ENCODE peak calls at places on chromosomes 3 and 15, in four cellular contexts. L, G, I and Y are unnamed samples.

GRCh38 chr3:179563298-179563934 is 690 bp downstream of the ACTL6A start:
- DNase-seq in I (peak), L (peak), G (no peak), Y (peak)

GRCh38 chr15:73712107-73712506 is 27.9 kb downstream of the CD276 start:
- DNase-seq in G (no peak), L (no peak), I (no peak), Y (no peak)

GRCh38 chr3:170707899-170708298 is 122.0 kb upstream of the SLC7A14 start:
- DNase-seq in G (no peak), I (no peak), L (no peak), Y (no peak)

GRCh38 chr3:78823434-78823833 is 944.4 kb downstream of the ROBO1 start:
- DNase-seq in G (no peak), I (no peak), L (no peak), Y (no peak)

GRCh38 chr15:87755226-87755625 is 501.3 kb downstream of the NTRK3 start:
- DNase-seq in I (no peak), L (no peak), G (no peak), Y (peak)

GRCh38 chr15:41501191-41501917 is 7.7 kb downstream of the ITPKA start:
- DNase-seq in L (no peak), G (no peak), I (no peak), Y (no peak)

GRCh38 chr3:160860346-160860745 is 104.3 kb downstream of the PPM1L start:
- DNase-seq in L (no peak), G (no peak), I (no peak), Y (no peak)

GRCh38 chr3:167750273-167750971 is 14.9 kb downstream of the SERPINI1 start:
- DNase-seq in I (no peak), G (no peak), L (no peak), Y (no peak)

GRCh38 chr3:102580760-102581159 is 145.9 kb downstream of the ZPLD1 start:
- DNase-seq in I (no peak), G (no peak), L (no peak), Y (no peak)

GRCh38 chr3:124512881-124513609 is 217.2 kb upstream of the UMPS start:
- DNase-seq in L (no peak), I (no peak), G (no peak), Y (no peak)

GRCh38 chr15:73318463-73319351 is 50.1 kb downstream of the HCN4 start:
- DNase-seq in L (no peak), I (peak), G (no peak), Y (no peak)

GRCh38 chr3:58281069-58281468 is 25.0 kb upstream of the RPP14 start:
- DNase-seq in L (no peak), G (no peak), I (no peak), Y (no peak)

GRCh38 chr3:124760601-124761000 is 30.3 kb downstream of the UMPS start:
- DNase-seq in I (no peak), L (peak), G (no peak), Y (peak)

GRCh38 chr3:25472747-25473146 is 44.7 kb downstream of the RARB start:
- DNase-seq in L (no peak), G (no peak), I (no peak), Y (no peak)

GRCh38 chr3:134795776-134796312 is 784 bp downstream of the EPHB1 start:
- DNase-seq in I (no peak), L (peak), G (no peak), Y (no peak)

GRCh38 chr15:92638709-92639365 is 16.7 kb downstream of the FAM174B start:
- DNase-seq in I (no peak), G (no peak), L (no peak), Y (no peak)

GRCh38 chr15:68428431-68428940 is 3.5 kb downstream of the ITGA11 start:
- DNase-seq in G (no peak), L (no peak), I (no peak), Y (no peak)

GRCh38 chr15:42921049-42921731 is 612 bp upstream of the TTBK2 start:
- DNase-seq in I (no peak), L (peak), G (no peak), Y (no peak)

GRCh38 chr15:42919308-42919707 is 1.3 kb downstream of the TTBK2 start:
- DNase-seq in I (no peak), G (no peak), L (no peak), Y (no peak)

GRCh38 chr15:42919794-42920280 is 741 bp downstream of the TTBK2 start:
- DNase-seq in L (peak), G (no peak), I (no peak), Y (peak)

GRCh38 chr15:42918047-42918446 is 2.5 kb downstream of the TTBK2 start:
- DNase-seq in I (no peak), L (no peak), G (no peak), Y (no peak)

GRCh38 chr15:42920281-42921048 is at the start of gene TTBK2:
- DNase-seq in I (peak), G (peak), L (peak), Y (peak)
- TF ChIP-seq CTCF in I (no peak), G (no peak), L (no peak), Y (peak)

DNA sequence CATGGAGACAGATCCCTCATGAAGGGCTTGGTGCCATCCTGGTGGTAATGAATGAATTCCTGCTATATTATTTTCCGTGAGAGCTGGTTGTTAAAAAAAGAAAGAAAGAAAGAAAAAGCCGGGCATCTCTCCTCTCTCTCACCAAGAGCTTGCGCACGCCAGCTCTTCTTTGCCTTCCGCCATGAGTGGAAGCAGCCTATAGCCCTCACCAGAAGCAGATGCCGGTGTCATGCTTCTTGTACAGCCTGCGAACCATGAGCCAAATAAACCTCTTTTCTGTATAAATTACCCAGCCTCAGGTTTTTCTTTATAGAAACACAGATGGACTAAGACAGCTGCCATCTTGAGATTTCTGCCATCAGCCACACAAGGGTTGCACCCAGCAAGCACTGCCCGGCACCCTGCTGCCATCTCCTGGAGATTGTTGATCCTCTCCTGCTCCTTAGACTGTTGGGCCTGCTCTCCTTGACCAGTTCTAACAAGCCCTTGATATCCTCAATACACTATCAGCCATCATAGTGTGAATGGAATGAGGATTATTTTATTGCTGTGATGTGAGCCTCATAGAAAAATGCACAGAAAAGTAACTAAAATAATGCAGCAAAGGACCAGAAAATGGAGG is 3.5 kb upstream of the AHSG start:
- DNase-seq in G (no peak), L (no peak), I (no peak), Y (no peak)
- TF ChIP-seq CTCF in G (peak), L (no peak), I (no peak), Y (peak)

GRCh38 chr3:192331749-192332385 is 395.5 kb downstream of the FGF12 start:
- DNase-seq in G (no peak), I (no peak), L (no peak), Y (no peak)

GRCh38 chr3:192332386-192333291 is 394.7 kb downstream of the FGF12 start:
- DNase-seq in I (no peak), G (no peak), L (no peak), Y (no peak)

GRCh38 chr3:192339214-192339613 is 388.1 kb downstream of the FGF12 start:
- DNase-seq in L (no peak), G (no peak), I (no peak), Y (no peak)

GRCh38 chr3:192336286-192336685 is 391.1 kb downstream of the FGF12 start:
- DNase-seq in L (no peak), I (no peak), G (no peak), Y (no peak)
- TF ChIP-seq CTCF in L (no peak), I (peak), G (no peak), Y (peak)

GRCh38 chr15:37107071-37107753 is 6.9 kb upstream of the MEIS2 start:
- DNase-seq in G (no peak), I (no peak), L (no peak), Y (no peak)

GRCh38 chr15:37104413-37105392 is 4.4 kb upstream of the MEIS2 start:
- DNase-seq in L (no peak), G (no peak), I (no peak), Y (no peak)

GRCh38 chr15:37107754-37108724 is 7.7 kb upstream of the MEIS2 start:
- DNase-seq in L (no peak), I (no peak), G (no peak), Y (no peak)

GRCh38 chr15:37105795-37106333 is 5.5 kb upstream of the MEIS2 start:
- DNase-seq in L (no peak), G (no peak), I (no peak), Y (no peak)

GRCh38 chr15:37106490-37107001 is 6.2 kb upstream of the MEIS2 start:
- DNase-seq in G (no peak), I (no peak), L (peak), Y (no peak)
- TF ChIP-seq CTCF in G (peak), I (peak), L (peak), Y (no peak)

GRCh38 chr3:3201584-3201983 is 22.1 kb upstream of the CRBN start:
- DNase-seq in L (no peak), I (no peak), G (no peak), Y (no peak)

GRCh38 chr3:3200632-3201212 is 21.2 kb upstream of the CRBN start:
- DNase-seq in I (no peak), G (peak), L (peak), Y (peak)

GRCh38 chr3:3191675-3192480 is 12.4 kb upstream of the CRBN start:
- DNase-seq in L (no peak), G (no peak), I (no peak), Y (no peak)

GRCh38 chr3:3192481-3192764 is 12.9 kb upstream of the CRBN start:
- DNase-seq in G (no peak), L (no peak), I (no peak), Y (no peak)

DNA sequence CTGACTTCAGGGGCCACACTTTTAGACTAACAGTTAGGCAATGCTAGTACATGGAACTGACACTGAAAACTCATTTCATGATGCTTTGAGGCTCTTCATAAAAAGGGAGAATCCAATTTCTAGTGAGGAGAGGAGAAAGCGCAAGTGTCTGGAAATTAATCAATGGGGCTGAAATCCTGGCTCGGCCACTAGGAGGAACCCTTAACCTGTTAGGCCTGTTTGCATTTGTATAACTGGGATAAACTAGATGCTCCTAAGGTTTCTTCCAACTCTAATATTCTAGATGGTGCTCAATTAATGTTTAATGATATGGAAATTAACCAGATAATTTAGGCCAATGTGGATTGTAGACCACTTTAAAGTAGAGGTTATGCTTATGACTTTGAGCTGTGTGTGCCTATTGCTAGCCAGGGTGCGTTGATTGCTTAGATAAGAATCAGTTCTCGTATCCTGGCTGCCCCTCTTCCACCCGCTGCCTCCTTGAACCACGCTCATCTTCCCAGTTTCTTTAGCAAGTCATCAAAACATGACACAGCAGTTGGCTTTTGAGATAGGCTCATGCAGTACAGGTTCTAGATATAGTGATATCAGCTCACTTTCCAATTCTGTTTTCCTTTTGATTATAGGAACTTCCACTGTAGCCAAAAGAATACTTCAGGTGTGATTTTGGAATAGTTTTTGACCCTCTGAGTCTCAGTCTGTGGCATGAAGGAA is 16.8 kb upstream of the CRBN start:
- DNase-seq in G (no peak), L (no peak), I (no peak), Y (no peak)
- TF ChIP-seq CTCF in G (peak), L (peak), I (peak), Y (peak)